ENCODE peak calls at places on chromosomes 12 and 14, in five cellular contexts. B is T follicular helper cell; N is activated CD4-positive, alpha-beta T cell treated with anti-CD3 and anti-CD28 coated beads, Interleukin-2, amount 10 ng/mL, durations not matched to agents 7 days and 5 days; Z is ACHN; G is HT1080. X is an unnamed sample.

GRCh38 chr12:129911437-129912049 is 7.7 kb upstream of the TMEM132D start:
- DNase-seq in B (no peak), N (peak; percentile 9), Z (peak; percentile 52), G (peak; percentile 74), X (peak; percentile 61)

GRCh38 chr12:130954544-130954831 is 781 bp downstream of the ADGRD1 start:
- DNase-seq in B (no peak), N (no peak), Z (no peak), G (no peak), X (no peak)

GRCh38 chr12:2094597-2094996 is 41.8 kb downstream of the CACNA1C start:
- DNase-seq in B (no peak), N (no peak), Z (no peak), G (no peak), X (no peak)

GRCh38 chr14:105500726-105501101 is 9.7 kb downstream of the TEDC1 start:
- DNase-seq in B (no peak), N (no peak), Z (no peak), G (no peak), X (peak; percentile 6)

GRCh38 chr14:101836131-101836530 is 74.6 kb downstream of the PPP2R5C start:
- DNase-seq in B (no peak), N (no peak), Z (no peak), G (no peak), X (no peak)

GRCh38 chr14:62289471-62289870 is 527.3 kb downstream of the SNAPC1 start:
- DNase-seq in B (no peak), N (no peak), Z (no peak), G (peak; percentile 96), X (no peak)

GRCh38 chr12:67469666-67470065 is 178.9 kb upstream of the DYRK2 start:
- DNase-seq in B (no peak), N (no peak), Z (no peak), G (no peak), X (no peak)

GRCh38 chr14:58533417-58533816 is 104.3 kb upstream of the DACT1 start:
- DNase-seq in B (no peak), N (no peak), Z (no peak), G (no peak), X (no peak)

GRCh38 chr12:66500094-66500493 is 178.8 kb downstream of the GRIP1 start:
- DNase-seq in B (no peak), N (no peak), Z (no peak), G (peak; percentile 53), X (no peak)

GRCh38 chr12:51517316-51517715 is 73.7 kb upstream of the SCN8A start:
- DNase-seq in B (no peak), N (no peak), Z (no peak), G (no peak), X (no peak)

GRCh38 chr14:101235042-101235871 is 326.0 kb upstream of the DIO3 start:
- DNase-seq in B (no peak), N (peak; percentile 30), Z (peak; percentile 55), G (peak; percentile 49), X (peak; percentile 60)

GRCh38 chr14:77303417-77304156 is 17.1 kb downstream of the POMT2 start:
- DNase-seq in B (no peak), N (peak; percentile 41), Z (peak; percentile 85), G (peak; percentile 95), X (no peak)

GRCh38 chr12:114695305-114695592 is 11.3 kb upstream of the TBX3 start:
- DNase-seq in B (no peak), N (no peak), Z (no peak), G (no peak), X (no peak)

GRCh38 chr12:96235497-96235826 is 41.3 kb downstream of the ELK3 start:
- DNase-seq in B (no peak), N (no peak), Z (no peak), G (peak; percentile 20), X (peak; percentile 80)

GRCh38 chr12:108193922-108194321 is 64.8 kb downstream of the WSCD2 start:
- DNase-seq in B (no peak), N (peak; percentile 19), Z (peak; percentile 52), G (no peak), X (peak; percentile 31)

GRCh38 chr14:103966631-103967030 is 24.3 kb upstream of the RD3L start:
- DNase-seq in B (no peak), N (no peak), Z (no peak), G (no peak), X (no peak)

GRCh38 chr12:132147423-132148367 is 3.4 kb downstream of the NOC4L start:
- DNase-seq in B (no peak), N (no peak), Z (no peak), G (no peak), X (no peak)

GRCh38 chr14:51824191-51824590 is 36.2 kb upstream of the GNG2 start:
- DNase-seq in B (no peak), N (no peak), Z (no peak), G (no peak), X (no peak)

GRCh38 chr12:26831959-26832816 is 806 bp downstream of the ITPR2 start:
- DNase-seq in B (peak; percentile 43), N (peak; percentile 71), Z (peak; percentile 89), G (peak; percentile 78), X (peak; percentile 56)

GRCh38 chr14:102212845-102213244 is 73.1 kb downstream of the WDR20 start:
- DNase-seq in B (no peak), N (no peak), Z (no peak), G (no peak), X (no peak)

GRCh38 chr12:152440-152839 is 61.5 kb downstream of the SLC6A12 start:
- DNase-seq in B (no peak), N (no peak), Z (no peak), G (no peak), X (no peak)

GRCh38 chr12:49643961-49644619 is 20.7 kb downstream of the PRPF40B start:
- DNase-seq in B (no peak), N (no peak), Z (no peak), G (no peak), X (no peak)

GRCh38 chr12:90945070-90945649 is 9.8 kb downstream of the CCER1 start:
- DNase-seq in B (no peak), N (no peak), Z (peak; percentile 70), G (no peak), X (no peak)

GRCh38 chr12:94107910-94108309 is 40.5 kb upstream of the PLXNC1 start:
- DNase-seq in B (no peak), N (no peak), Z (no peak), G (no peak), X (no peak)

GRCh38 chr14:32648434-32648833 is 290.2 kb upstream of the NPAS3 start:
- DNase-seq in B (no peak), N (no peak), Z (no peak), G (no peak), X (no peak)

GRCh38 chr14:69766984-69767368 is at the start of gene SRSF5:
- DNase-seq in B (peak; percentile 94), N (peak; percentile 95), Z (peak; percentile 94), G (peak; percentile 95), X (peak; percentile 93)

GRCh38 chr12:127355061-127355820 is 911.7 kb upstream of the TMEM132C start:
- DNase-seq in B (no peak), N (no peak), Z (peak; percentile 53), G (peak; percentile 53), X (peak; percentile 29)

GRCh38 chr14:58717821-58718220 is 80.1 kb downstream of the DACT1 start:
- DNase-seq in B (no peak), N (no peak), Z (no peak), G (no peak), X (no peak)

GRCh38 chr12:28378749-28379148 is 188.5 kb downstream of the CCDC91 start:
- DNase-seq in B (no peak), N (no peak), Z (no peak), G (peak; percentile 42), X (no peak)

GRCh38 chr14:44846232-44846824 is 115.4 kb downstream of the KLHL28 start:
- DNase-seq in B (no peak), N (peak; percentile 17), Z (peak; percentile 52), G (peak; percentile 9), X (no peak)

GRCh38 chr12:24901975-24902461 is 46.9 kb downstream of the BCAT1 start:
- DNase-seq in B (no peak), N (peak; percentile 26), Z (peak; percentile 25), G (no peak), X (no peak)

GRCh38 chr14:75886661-75887348 is 95.0 kb downstream of the TGFB3 start:
- DNase-seq in B (no peak), N (no peak), Z (no peak), G (no peak), X (peak; percentile 18)

GRCh38 chr12:2046959-2047358 is 5.8 kb upstream of the CACNA1C start:
- DNase-seq in B (no peak), N (no peak), Z (no peak), G (no peak), X (no peak)

GRCh38 chr12:116693259-116694227 is 44.3 kb downstream of the SPRING1 start:
- DNase-seq in B (no peak), N (no peak), Z (no peak), G (no peak), X (no peak)

GRCh38 chr12:138898-139534 is 72.4 kb downstream of the IQSEC3 start:
- DNase-seq in B (no peak), N (no peak), Z (no peak), G (no peak), X (no peak)